ENCODE peak calls at places on chromosomes 13 and 19, in nine cellular contexts. V, R, W, G, Z, N, O, I and F are unnamed samples.

GRCh38 chr13:108895220-108895704 is 265.9 kb downstream of the MYO16 start:
- DNase-seq in V (no peak), R (no peak), W (peak), G (no peak), Z (peak), N (peak), O (peak), I (no peak), F (peak)

GRCh38 chr19:18912933-18913332 is 6.3 kb downstream of the COPE start:
- DNase-seq in V (peak), R (no peak), W (no peak), G (no peak), Z (no peak), N (no peak), O (no peak), I (no peak), F (no peak)

GRCh38 chr13:27797228-27797624 is 4.9 kb downstream of the GSX1 start:
- DNase-seq in V (no peak), R (no peak), W (no peak), G (no peak), Z (peak), N (peak), O (peak), I (no peak), F (no peak)

GRCh38 chr19:17824339-17824738 is 3.0 kb upstream of the INSL3 start:
- DNase-seq in V (no peak), R (no peak), W (no peak), G (no peak), Z (no peak), N (no peak), O (no peak), I (no peak), F (no peak)

GRCh38 chr19:51325161-51325979 is 13.9 kb downstream of the IGLON5 start:
- DNase-seq in V (no peak), R (no peak), W (peak), G (no peak), Z (no peak), N (no peak), O (no peak), I (no peak), F (no peak)

GRCh38 chr19:45391346-45391745 is 13.5 kb downstream of the PPP1R13L start:
- DNase-seq in V (no peak), R (no peak), W (peak), G (no peak), Z (no peak), N (peak), O (peak), I (no peak), F (no peak)

GRCh38 chr19:53388904-53389303 is 6.0 kb upstream of the ZNF765 start:
- DNase-seq in V (no peak), R (no peak), W (no peak), G (no peak), Z (peak), N (peak), O (no peak), I (no peak), F (no peak)

GRCh38 chr19:7687177-7687576 is 6.5 kb downstream of the TRAPPC5 start:
- DNase-seq in V (no peak), R (no peak), W (no peak), G (no peak), Z (no peak), N (no peak), O (no peak), I (no peak), F (no peak)

GRCh38 chr13:114198556-114198955 is 19.5 kb downstream of the CFAP97D2 start:
- DNase-seq in V (no peak), R (no peak), W (no peak), G (no peak), Z (no peak), N (no peak), O (no peak), I (no peak), F (no peak)

GRCh38 chr19:44925114-44925891 is 10.9 kb downstream of the APOC1 start:
- DNase-seq in V (peak), R (peak), W (peak), G (peak), Z (no peak), N (peak), O (peak), I (no peak), F (peak)

GRCh38 chr13:30364876-30365275 is 57.4 kb upstream of the UBE2L5 start:
- DNase-seq in V (no peak), R (peak), W (no peak), G (no peak), Z (no peak), N (peak), O (peak), I (no peak), F (no peak)

GRCh38 chr13:26971990-26972888 is 199.4 kb downstream of the USP12 start:
- DNase-seq in V (peak), R (no peak), W (peak), G (no peak), Z (peak), N (peak), O (peak), I (peak), F (no peak)

GRCh38 chr13:113585828-113586355 is 1.3 kb downstream of the TFDP1 start:
- DNase-seq in V (no peak), R (peak), W (no peak), G (no peak), Z (no peak), N (no peak), O (no peak), I (no peak), F (no peak)

GRCh38 chr13:97113231-97114001 is 108.7 kb upstream of the MBNL2 start:
- DNase-seq in V (no peak), R (no peak), W (no peak), G (no peak), Z (no peak), N (no peak), O (no peak), I (no peak), F (peak)